ENCODE peak calls at places on chromosome 6, in five cellular contexts. I, S, X, T and K are unnamed samples. For H3K27me3, the result is how much of the 10 kb centered on the place peaks cover.

GRCh38 chr6:11043961-11044711 is at the start of gene ELOVL2:
- DNase-seq in X (no peak), I (peak), S (no peak), T (peak), K (peak)

GRCh38 chr6:24394777-24395437 is 7.8 kb upstream of the MRS2 start:
- DNase-seq in X (peak), S (no peak), T (peak), I (no peak), K (peak)

GRCh38 chr6:168045706-168046620 is 33.0 kb downstream of the FRMD1 start:
- DNase-seq in X (no peak), I (no peak), T (no peak), S (no peak), K (no peak)

GRCh38 chr6:118665011-118665410 is 13.6 kb upstream of the CEP85L start:
- DNase-seq in S (no peak), T (peak), I (no peak), X (peak), K (no peak)

GRCh38 chr6:389622-390021 is 1.9 kb upstream of the IRF4 start:
- DNase-seq in T (peak), X (no peak), I (no peak), S (no peak), K (no peak)

GRCh38 chr6:32969685-32970412 is 1.5 kb downstream of the BRD2 start:
- DNase-seq in T (peak), S (peak), I (peak), X (peak), K (peak)

GRCh38 chr6:5339757-5340156 is 78.4 kb downstream of the FARS2 start:
- DNase-seq in T (no peak), S (no peak), X (no peak), I (no peak), K (no peak)

GRCh38 chr6:12363651-12364381 is 73.7 kb downstream of the EDN1 start:
- DNase-seq in S (no peak), I (no peak), T (no peak), X (no peak), K (no peak)

GRCh38 chr6:157069585-157069984 is 253.7 kb downstream of the TMEM242 start:
- DNase-seq in X (no peak), I (no peak), T (no peak), S (no peak), K (no peak)

GRCh38 chr6:33313105-33313708 is 671 bp downstream of the TAPBP start:
- DNase-seq in S (no peak), I (peak), T (no peak), X (no peak), K (peak)

GRCh38 chr6:72922401-72922800 is 300.5 kb downstream of the KCNQ5 start:
- DNase-seq in S (no peak), T (no peak), I (no peak), X (no peak), K (no peak)

GRCh38 chr6:47209632-47210031 is 100.1 kb downstream of the TNFRSF21 start:
- DNase-seq in T (no peak), I (no peak), X (no peak), S (no peak), K (peak)

GRCh38 chr6:41358503-41358902 is 23.1 kb downstream of the NCR2 start:
- DNase-seq in T (no peak), X (no peak), I (no peak), S (no peak), K (no peak)

GRCh38 chr6:96836579-96837137 is 619 bp downstream of the GPR63 start:
- DNase-seq in S (peak), T (no peak), X (no peak), I (peak), K (peak)

DNA sequence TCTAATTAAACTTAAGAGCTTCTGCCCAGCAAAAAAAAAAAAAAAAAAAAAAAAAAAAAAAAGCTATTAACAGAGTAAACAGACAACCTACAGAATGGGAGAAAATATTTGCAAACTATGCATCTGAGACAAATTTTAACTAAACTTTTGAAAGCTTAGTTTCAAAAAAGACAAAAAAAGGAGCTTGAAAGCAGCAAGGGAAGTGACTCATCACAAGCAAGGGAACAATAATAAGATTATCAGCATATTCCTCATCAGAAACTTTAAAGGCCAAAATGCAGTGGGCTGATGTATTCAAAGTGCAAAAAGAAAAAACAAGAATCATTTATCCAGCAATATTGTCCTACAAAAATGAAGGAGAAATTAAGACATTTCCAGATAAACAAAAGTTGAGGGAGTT is 158.6 kb downstream of the RNF144B start:
- DNase-seq in X (peak), I (no peak), S (no peak), T (no peak), K (no peak)
- H3K4me3 ChIP-seq in X (no peak), I (no peak), S (no peak), T (no peak), K (no peak)

DNA sequence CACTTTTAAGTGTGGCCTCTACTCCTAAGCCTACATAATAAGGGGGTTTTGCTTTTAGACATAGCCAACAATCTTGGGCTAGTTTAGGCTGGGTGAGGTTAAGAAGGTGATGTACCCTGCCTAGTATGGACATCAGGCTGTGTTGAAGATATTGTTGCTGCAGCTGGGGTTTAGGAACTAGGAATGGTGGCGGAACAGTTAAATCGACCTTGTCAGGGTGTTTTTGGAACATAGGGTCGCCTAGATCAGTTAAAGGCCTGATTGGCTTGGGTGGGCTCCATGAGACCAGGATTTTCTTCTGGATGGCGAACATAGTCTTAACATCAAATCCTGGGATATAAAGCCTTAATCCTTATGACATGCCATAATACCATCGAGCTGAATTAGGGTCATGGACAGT is 156.1 kb downstream of the TRIM27 start:
- DNase-seq in X (no peak), T (no peak), S (no peak), I (no peak), K (no peak)
- H3K27me3 ChIP-seq in X (half or more), T (under half), S (under half), I (half or more), K (under half)

GRCh38 chr6:126650931-126651330 is 311.0 kb downstream of the CENPW start:
- DNase-seq in I (no peak), X (no peak), T (no peak), S (no peak), K (no peak)
- H3K4me3 ChIP-seq in I (no peak), X (no peak), T (no peak), S (no peak), K (no peak)

DNA sequence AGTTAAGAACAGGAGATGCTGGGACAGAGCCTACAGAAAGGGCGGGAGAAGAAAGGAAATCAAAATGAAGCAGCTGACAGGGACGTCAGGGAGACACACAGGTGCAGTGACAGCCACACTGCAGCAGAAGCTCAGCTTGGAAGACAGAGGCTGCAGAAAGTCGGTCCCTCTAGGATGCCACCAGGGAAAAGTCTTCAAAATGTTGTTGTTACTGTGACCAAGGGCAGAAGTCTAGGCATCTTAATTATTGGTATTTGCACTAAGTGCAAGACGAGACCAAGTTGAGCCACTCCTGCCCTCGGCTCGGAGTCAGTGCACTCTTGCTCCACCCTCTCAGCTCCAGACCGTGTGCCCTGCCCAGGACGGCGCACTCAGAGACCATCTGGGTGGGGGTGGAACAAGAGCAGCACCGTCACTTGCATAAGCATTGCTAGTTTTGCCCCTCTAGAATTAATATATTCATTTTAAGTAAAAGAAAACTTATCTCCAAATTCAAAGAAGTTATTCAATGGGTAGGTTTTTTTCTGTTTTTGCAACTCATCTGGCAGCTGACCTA is 2.6 kb downstream of the PRR18 start:
- DNase-seq in S (no peak), I (no peak), T (no peak), X (no peak), K (no peak)
- H3K27me3 ChIP-seq in S (under half), I (under half), T (under half), X (under half), K (under half)

GRCh38 chr6:108157234-108157971 is 8.4 kb upstream of the NR2E1 start:
- DNase-seq in I (no peak), T (no peak), X (no peak), S (no peak), K (no peak)
- H3K4me3 ChIP-seq in I (peak), T (peak), X (no peak), S (no peak), K (peak)